ENCODE peak calls at places on chromosome 19, in six cellular contexts. M, V, G, E, F and B are unnamed samples.

GRCh38 chr19:19964416-19964815 is 63.7 kb downstream of the ZNF93 start:
- DNase-seq in E (no peak), G (no peak), V (no peak), F (no peak), M (no peak), B (no peak)

GRCh38 chr19:58479303-58479702 is 3.2 kb downstream of the ZNF446 start:
- DNase-seq in F (no peak), V (no peak), E (no peak), M (no peak), G (no peak), B (no peak)

GRCh38 chr19:19568802-19569756 is 31.0 kb downstream of the CILP2 start:
- DNase-seq in E (no peak), G (no peak), M (no peak), F (peak), V (peak), B (no peak)

GRCh38 chr19:55158848-55159793 is 1.6 kb upstream of the TNNI3 start:
- DNase-seq in M (no peak), V (no peak), F (no peak), G (no peak), E (no peak), B (peak)

GRCh38 chr19:11426656-11427055 is 7.5 kb upstream of the RGL3 start:
- DNase-seq in G (no peak), M (no peak), V (no peak), E (no peak), F (no peak), B (no peak)

GRCh38 chr19:53507523-53508442 is 30.2 kb upstream of the ZNF331 start:
- DNase-seq in V (peak), G (no peak), F (peak), M (no peak), E (no peak), B (no peak)

GRCh38 chr19:10395436-10395835 is 7.9 kb downstream of the CDC37 start:
- DNase-seq in E (no peak), F (no peak), M (no peak), V (no peak), G (no peak), B (no peak)

GRCh38 chr19:10670187-10670586 is 16.0 kb downstream of the ILF3 start:
- DNase-seq in V (no peak), F (no peak), M (no peak), E (no peak), G (no peak), B (no peak)

GRCh38 chr19:47723573-47723923 is 10.3 kb downstream of the EHD2 start:
- DNase-seq in F (no peak), M (no peak), V (peak), G (peak), E (no peak), B (peak)

GRCh38 chr19:55447421-55448174 is 4.5 kb upstream of the SHISA7 start:
- DNase-seq in M (no peak), E (no peak), V (peak), G (peak), F (no peak), B (peak)

GRCh38 chr19:11425719-11426457 is 6.8 kb upstream of the RGL3 start:
- DNase-seq in G (no peak), V (no peak), F (no peak), E (no peak), M (no peak), B (peak)

DNA sequence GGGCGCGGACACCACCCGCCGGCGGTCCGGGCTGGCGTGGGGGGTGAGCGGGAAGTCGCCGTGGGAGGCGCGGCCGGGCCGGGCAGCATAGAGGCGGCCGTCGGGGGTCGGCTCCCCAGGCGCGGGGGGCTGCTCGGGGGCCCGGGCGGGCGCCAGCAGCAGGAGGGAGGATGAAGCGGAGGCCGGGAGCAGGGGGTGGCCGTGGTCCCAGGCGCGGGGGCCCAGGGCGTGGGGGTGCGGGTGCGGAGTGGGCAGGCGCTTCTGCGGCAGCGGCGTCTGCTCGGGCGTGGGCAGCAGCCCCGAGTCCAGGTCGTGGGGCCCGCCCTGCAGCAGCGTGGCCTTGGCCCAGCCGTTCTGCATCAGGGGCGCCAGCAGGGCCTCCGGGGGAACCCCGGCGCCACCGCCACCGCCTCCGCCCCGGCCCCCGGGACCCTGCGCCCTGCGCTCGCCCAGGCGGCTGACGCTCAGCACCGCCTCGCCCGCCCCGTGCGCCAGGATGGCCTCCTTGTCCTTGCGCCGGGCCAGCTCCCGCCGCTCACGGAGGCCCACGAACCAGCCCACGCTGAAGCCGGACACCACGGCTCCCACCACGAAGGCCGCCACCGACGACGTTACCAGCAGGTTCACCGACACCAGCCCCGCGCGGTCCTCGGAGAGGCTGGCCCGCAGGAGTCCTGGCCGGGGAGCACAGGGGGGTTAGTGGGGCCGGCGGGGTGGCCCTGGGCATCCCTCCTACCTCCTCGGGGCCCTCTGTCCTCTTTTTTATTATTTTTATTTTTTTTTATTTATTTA is 4.2 kb upstream of the LRG1 start:
- DNase-seq in F (no peak), E (no peak), V (no peak), G (no peak), M (no peak), B (no peak)
- H3K4me3 ChIP-seq in F (no peak), E (no peak), V (no peak), G (no peak), M (no peak), B (no peak)

GRCh38 chr19:40326201-40326600 is 22.0 kb downstream of the C19orf47 start:
- DNase-seq in G (no peak), E (no peak), F (no peak), V (no peak), M (no peak), B (no peak)
- H2AK5ac ChIP-seq in G (no peak), E (no peak), F (no peak), V (no peak), M (no peak), B (no peak)

GRCh38 chr19:16078311-16078758 is 2.0 kb downstream of the TPM4 start:
- DNase-seq in V (peak), M (peak), E (no peak), F (no peak), G (no peak), B (peak)
- H3K4me3 ChIP-seq in V (peak), M (peak), E (peak), F (peak), G (peak), B (peak)

DNA sequence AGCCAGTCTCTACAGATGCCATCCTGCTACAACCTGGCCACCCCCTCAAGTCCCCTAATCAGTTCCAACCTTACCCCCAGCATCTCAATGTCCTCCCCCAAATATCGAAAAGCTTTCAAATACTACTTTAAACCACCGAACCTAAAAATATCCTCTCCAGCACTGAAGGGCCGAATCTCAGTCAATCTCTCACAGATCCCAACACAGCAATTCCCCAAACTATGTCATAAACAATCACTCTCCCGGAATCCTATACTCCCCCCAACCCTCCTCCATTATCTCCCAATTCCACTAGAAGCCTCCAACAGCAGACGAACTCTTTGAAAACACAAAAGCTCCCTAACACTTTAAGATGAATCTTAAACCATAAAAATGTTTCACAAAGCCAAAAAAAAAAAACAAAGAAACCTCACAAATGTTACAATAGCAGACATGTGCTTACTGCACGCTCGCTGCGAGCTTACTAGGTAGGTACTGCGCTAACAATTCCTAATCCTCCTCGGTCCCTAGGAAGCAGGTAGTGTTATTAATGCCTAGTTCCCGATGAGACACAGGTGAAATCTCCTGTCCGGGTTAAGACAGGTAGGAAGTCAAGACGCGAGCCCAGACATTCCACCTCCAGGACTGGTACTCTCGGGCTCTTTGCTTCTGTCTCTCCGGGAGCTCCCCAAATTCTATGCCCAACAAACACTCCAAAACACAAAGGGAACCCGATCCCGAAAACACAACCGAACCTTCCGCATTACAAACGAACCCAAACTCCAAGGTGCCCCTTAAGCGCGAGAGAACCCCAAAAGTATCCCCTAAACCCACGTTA is 14.2 kb downstream of the FBXO46 start:
- DNase-seq in E (no peak), F (peak), M (no peak), G (peak), V (no peak), B (peak)
- H2AK5ac ChIP-seq in E (peak), F (peak), M (peak), G (peak), V (peak), B (peak)

GRCh38 chr19:7637374-7638256 is 705 bp downstream of the STXBP2 start:
- DNase-seq in F (peak), M (no peak), G (peak), V (no peak), E (no peak), B (no peak)
- H3K4me3 ChIP-seq in F (peak), M (peak), G (peak), V (peak), E (peak), B (peak)

DNA sequence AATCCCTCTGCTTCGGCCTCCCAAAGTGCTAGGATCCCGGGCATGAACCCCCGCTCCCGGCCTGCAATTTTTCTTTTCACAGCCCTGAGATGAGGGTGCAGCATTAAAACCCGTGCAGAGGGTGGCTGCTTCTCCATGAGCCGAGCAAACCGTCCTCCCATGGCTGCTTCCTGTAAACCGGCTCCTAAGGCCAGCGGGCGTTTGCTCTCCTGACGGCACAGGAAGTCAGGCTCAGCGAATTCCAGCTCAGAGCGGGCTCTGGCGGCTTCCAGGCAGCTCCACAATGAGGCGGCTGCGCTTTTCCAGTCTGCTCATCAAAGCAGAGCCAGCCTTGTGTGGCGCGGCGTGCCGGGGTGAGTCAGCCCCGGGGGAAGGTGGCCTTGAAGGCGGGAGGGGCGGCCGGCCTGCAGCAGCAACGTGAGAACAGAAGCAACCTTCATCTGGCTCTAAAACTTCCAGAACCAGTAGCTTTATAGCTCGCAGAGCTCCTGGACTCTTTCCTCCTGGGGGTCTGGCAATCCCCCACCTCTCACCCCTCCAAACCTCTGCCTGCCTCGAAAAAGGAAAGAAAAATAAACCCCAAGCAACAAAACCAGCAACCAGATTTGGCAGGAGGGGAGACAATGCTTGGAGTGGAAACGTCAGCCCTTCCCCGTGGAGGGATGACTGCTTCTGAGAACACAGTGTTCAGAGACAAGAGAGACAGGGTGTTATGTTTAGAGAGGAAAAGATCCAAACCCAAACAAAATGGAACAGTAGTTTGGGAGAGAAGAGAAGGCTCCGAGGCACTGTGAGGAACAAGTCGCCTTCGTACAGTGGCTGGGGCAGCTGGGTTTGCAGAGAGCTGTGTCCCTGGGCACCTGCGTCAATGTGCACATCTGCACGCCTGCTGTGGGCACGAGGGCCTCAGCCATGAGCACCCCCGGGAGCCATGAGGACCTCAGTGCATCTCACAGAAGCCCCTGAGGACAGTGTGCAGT is 67.8 kb downstream of the GADD45B start:
- DNase-seq in E (peak), G (peak), V (peak), M (peak), F (peak), B (peak)
- H2AK5ac ChIP-seq in E (peak), G (peak), V (peak), M (peak), F (peak), B (no peak)

GRCh38 chr19:4967738-4968461 is 1.0 kb upstream of the KDM4B start:
- DNase-seq in G (peak), M (no peak), F (peak), V (no peak), E (no peak), B (no peak)
- H3K4me3 ChIP-seq in G (peak), M (peak), F (peak), V (peak), E (peak), B (peak)